ENCODE peak calls at places on chromosomes 7 and 10, in seven cellular contexts. A is activated CD4-positive, alpha-beta T cell treated with anti-CD3 and anti-CD28 coated beads for 36 hours; P is HFFc6; J is body of pancreas; K is naive B cell; W is EH; C is posterior cingulate gyrus. Y is an unnamed sample.

GRCh38 chr7:98646465-98646864 is 29.4 kb downstream of the NPTX2 start:
- DNase-seq in P (no peak), W (no peak), K (no peak), A (no peak), C (no peak), J (no peak), Y (no peak)

GRCh38 chr7:139230484-139230773 is 608 bp upstream of the UBN2 start:
- DNase-seq in P (no peak), W (no peak), C (no peak), A (no peak), K (no peak), J (no peak), Y (no peak)

GRCh38 chr7:25642849-25643248 is 414.6 kb upstream of the NPVF start:
- DNase-seq in C (no peak), W (no peak), J (no peak), P (no peak), K (no peak), A (no peak), Y (no peak)

GRCh38 chr10:124001391-124002260 is 91.8 kb downstream of the CHST15 start:
- DNase-seq in C (no peak), A (no peak), P (no peak), J (no peak), W (no peak), K (no peak), Y (no peak)

GRCh38 chr10:44993922-44994751 is 6.6 kb upstream of the ZNF22 start:
- DNase-seq in K (no peak), W (peak), C (no peak), P (no peak), A (no peak), J (no peak), Y (no peak)

GRCh38 chr10:75841266-75841665 is 409.8 kb downstream of the LRMDA start:
- DNase-seq in W (no peak), C (no peak), K (no peak), P (no peak), A (no peak), J (no peak), Y (no peak)

GRCh38 chr7:44184874-44185446 is 4.3 kb downstream of the GCK start:
- DNase-seq in P (no peak), J (no peak), W (no peak), K (no peak), C (no peak), A (no peak), Y (no peak)

GRCh38 chr10:86969421-86970041 is 1.2 kb downstream of the ADIRF start:
- DNase-seq in P (peak), W (peak), C (peak), A (no peak), J (no peak), K (no peak), Y (no peak)

GRCh38 chr10:77696584-77696983 is 59.0 kb upstream of the KCNMA1 start:
- DNase-seq in W (no peak), A (no peak), P (no peak), K (no peak), C (no peak), J (no peak), Y (no peak)

GRCh38 chr10:132500781-132501415 is 36.7 kb upstream of the INPP5A start:
- DNase-seq in C (peak), P (no peak), A (no peak), W (no peak), J (no peak), K (no peak), Y (no peak)

GRCh38 chr10:99983280-99983988 is 26.3 kb downstream of the DNMBP start:
- DNase-seq in K (no peak), P (peak), C (no peak), A (no peak), W (peak), J (peak), Y (no peak)

GRCh38 chr7:42645906-42646305 is 266.0 kb downstream of the C7orf25 start:
- DNase-seq in C (no peak), P (no peak), W (no peak), A (no peak), K (no peak), J (no peak), Y (no peak)

GRCh38 chr10:10824611-10825148 is 193.0 kb upstream of the CELF2 start:
- DNase-seq in W (peak), A (no peak), K (no peak), J (peak), C (no peak), P (peak), Y (no peak)

GRCh38 chr10:114239117-114239993 is at the start of gene VWA2:
- DNase-seq in A (peak), J (peak), C (no peak), P (no peak), K (peak), W (no peak), Y (peak)

GRCh38 chr7:16657656-16658279 is 11.8 kb downstream of the BZW2 start:
- DNase-seq in A (no peak), C (no peak), W (peak), P (peak), K (no peak), J (peak), Y (no peak)

GRCh38 chr7:56811081-56811480 is 321.2 kb downstream of the ZNF479 start:
- DNase-seq in A (no peak), K (no peak), W (no peak), J (no peak), C (peak), P (no peak), Y (no peak)

GRCh38 chr7:50957427-50957826 is 174.7 kb upstream of the GRB10 start:
- DNase-seq in W (no peak), A (no peak), J (no peak), P (no peak), C (no peak), K (no peak), Y (no peak)